ENCODE peak calls at places on chromosome X, in six cellular contexts. X is NCI-H1694 treated with DMSO at 0.1 percent for 48 hours, M is NCI-H1092 treated with DMSO at 0.1 percent for 48 hours, S is dermis microvascular lymphatic vessel endothelial cell, V is activated T-cell treated with anti-CD3 and anti-CD28 coated beads for 48 hours, F is tibial nerve. P is an unnamed sample.

GRCh38 chrX:71514367-71515038 is 18.4 kb upstream of the OGT start:
- DNase-seq in F (no peak), V (no peak), X (no peak), M (no peak), S (no peak), P (peak)

GRCh38 chrX:9267415-9267814 is 197.4 kb upstream of the TBL1X start:
- DNase-seq in F (no peak), M (no peak), X (no peak), S (no peak), V (no peak), P (no peak)

GRCh38 chrX:47245156-47245555 is 12.3 kb downstream of the USP11 start:
- DNase-seq in X (peak), V (no peak), S (no peak), F (no peak), M (no peak), P (no peak)

GRCh38 chrX:120517936-120518335 is 42.8 kb downstream of the CUL4B start:
- DNase-seq in M (no peak), V (no peak), S (peak), X (no peak), F (no peak), P (no peak)

GRCh38 chrX:123704781-123705180 is 28.1 kb downstream of the THOC2 start:
- DNase-seq in F (no peak), M (no peak), S (no peak), V (no peak), X (no peak), P (no peak)

GRCh38 chrX:258291-259040 is 22.7 kb upstream of the PLCXD1 start:
- DNase-seq in V (no peak), S (no peak), X (no peak), M (no peak), F (no peak), P (no peak)

GRCh38 chrX:10186355-10186754 is 29.6 kb downstream of the CLCN4 start:
- DNase-seq in F (no peak), V (no peak), M (no peak), S (no peak), X (no peak), P (no peak)

GRCh38 chrX:120791013-120791643 is 84.5 kb downstream of the CT47B1 start:
- DNase-seq in M (no peak), X (no peak), F (peak), V (no peak), S (no peak), P (no peak)

GRCh38 chrX:136192839-136193414 is 45.6 kb downstream of the FHL1 start:
- DNase-seq in V (no peak), X (no peak), S (no peak), F (no peak), M (no peak), P (no peak)

GRCh38 chrX:13215729-13216128 is 104.1 kb downstream of the ATXN3L start:
- DNase-seq in X (no peak), V (no peak), M (no peak), S (no peak), F (no peak), P (no peak)

GRCh38 chrX:84047339-84047738 is 140.7 kb downstream of the RPS6KA6 start:
- DNase-seq in M (peak), S (no peak), V (no peak), F (no peak), X (no peak), P (no peak)

GRCh38 chrX:152637649-152638442 is at the start of gene GABRQ:
- DNase-seq in F (no peak), X (peak), M (peak), S (no peak), V (peak), P (no peak)

GRCh38 chrX:8579602-8580001 is 115.0 kb downstream of the VCX3B start:
- DNase-seq in V (no peak), F (no peak), S (no peak), X (no peak), M (no peak), P (no peak)

GRCh38 chrX:22689290-22689689 is 310.5 kb upstream of the DDX53 start:
- DNase-seq in F (no peak), V (no peak), X (no peak), S (no peak), M (no peak), P (no peak)

GRCh38 chrX:69539437-69539836 is 35.3 kb downstream of the NALF2 start:
- DNase-seq in V (no peak), S (no peak), M (no peak), F (no peak), X (no peak), P (no peak)

GRCh38 chrX:9525511-9526248 is 60.8 kb downstream of the TBL1X start:
- DNase-seq in S (no peak), V (no peak), M (no peak), X (no peak), F (no peak), P (no peak)

GRCh38 chrX:52923781-52924241 is 26.7 kb downstream of the FAM156B start:
- DNase-seq in M (no peak), X (no peak), S (no peak), F (no peak), V (no peak), P (no peak)

P was measured in stimulated activated naive CD4-positive, alpha-beta T cell treated with Interleukin-2 at 50 U/mL for 16 hours.